ENCODE peak calls at places on chromosomes 1 and 21, in ten cellular contexts. J, H, E, M, D, S, N, V, B and W are unnamed samples.

GRCh38 chr1:43573066-43573799 is 42.5 kb downstream of the PTPRF start:
- DNase-seq in B (no peak), D (no peak), H (no peak), E (no peak), M (no peak), V (no peak), N (no peak), S (no peak), J (no peak), W (no peak)

GRCh38 chr1:9129391-9130041 is 614 bp upstream of the GPR157 start:
- DNase-seq in N (peak; percentile 78), S (peak; percentile 94), B (peak; percentile 89), E (peak; percentile 98), V (peak; percentile 76), D (peak; percentile 96), M (peak; percentile 91), J (peak; percentile 95), H (peak; percentile 93), W (peak; percentile 94)

GRCh38 chr21:39441502-39442475 is 3.8 kb downstream of the LCA5L start:
- DNase-seq in B (peak; percentile 59), E (peak; percentile 67), H (no peak), N (no peak), S (no peak), J (no peak), V (peak; percentile 36), M (no peak), D (no peak), W (no peak)

GRCh38 chr1:15288173-15288926 is 41.3 kb downstream of the FHAD1 start:
- DNase-seq in J (no peak), V (no peak), M (no peak), S (no peak), D (no peak), N (no peak), B (no peak), E (no peak), H (no peak), W (no peak)

GRCh38 chr21:34808569-34809204 is 139.9 kb downstream of the CLIC6 start:
- DNase-seq in E (no peak), N (no peak), M (no peak), J (no peak), H (no peak), S (no peak), V (no peak), B (no peak), D (no peak), W (no peak)

GRCh38 chr21:46550511-46550941 is 54.4 kb downstream of the S100B start:
- DNase-seq in H (peak; percentile 21), N (no peak), V (no peak), J (no peak), M (peak; percentile 37), D (peak; percentile 41), S (peak; percentile 91), E (no peak), B (no peak), W (no peak)

GRCh38 chr1:202311880-202312635 is 29.7 kb downstream of the UBE2T start:
- DNase-seq in S (no peak), J (peak; percentile 20), H (no peak), D (no peak), N (no peak), B (no peak), M (no peak), E (no peak), V (no peak), W (no peak)

GRCh38 chr1:31374511-31375196 is 1.8 kb upstream of the FABP3 start:
- DNase-seq in D (peak; percentile 54), M (peak; percentile 71), N (no peak), S (no peak), B (no peak), V (no peak), H (peak; percentile 61), J (no peak), E (no peak), W (peak; percentile 77)

GRCh38 chr1:155062702-155063411 is 683 bp upstream of the EFNA4 start:
- DNase-seq in V (peak; percentile 76), S (no peak), H (peak; percentile 69), B (peak; percentile 47), J (peak; percentile 81), M (no peak), E (peak; percentile 72), D (peak; percentile 64), N (no peak), W (peak; percentile 63)

GRCh38 chr1:231808990-231809389 is 182.4 kb downstream of the DISC1 start:
- DNase-seq in V (no peak), J (peak; percentile 72), E (no peak), D (peak; percentile 56), M (no peak), N (no peak), B (no peak), H (no peak), S (no peak), W (no peak)
- TF ChIP-seq EP300 in V (no peak), J (no peak), E (no peak), D (no peak), M (no peak), N (no peak), B (no peak), H (no peak), S (no peak), W (no peak)

DNA sequence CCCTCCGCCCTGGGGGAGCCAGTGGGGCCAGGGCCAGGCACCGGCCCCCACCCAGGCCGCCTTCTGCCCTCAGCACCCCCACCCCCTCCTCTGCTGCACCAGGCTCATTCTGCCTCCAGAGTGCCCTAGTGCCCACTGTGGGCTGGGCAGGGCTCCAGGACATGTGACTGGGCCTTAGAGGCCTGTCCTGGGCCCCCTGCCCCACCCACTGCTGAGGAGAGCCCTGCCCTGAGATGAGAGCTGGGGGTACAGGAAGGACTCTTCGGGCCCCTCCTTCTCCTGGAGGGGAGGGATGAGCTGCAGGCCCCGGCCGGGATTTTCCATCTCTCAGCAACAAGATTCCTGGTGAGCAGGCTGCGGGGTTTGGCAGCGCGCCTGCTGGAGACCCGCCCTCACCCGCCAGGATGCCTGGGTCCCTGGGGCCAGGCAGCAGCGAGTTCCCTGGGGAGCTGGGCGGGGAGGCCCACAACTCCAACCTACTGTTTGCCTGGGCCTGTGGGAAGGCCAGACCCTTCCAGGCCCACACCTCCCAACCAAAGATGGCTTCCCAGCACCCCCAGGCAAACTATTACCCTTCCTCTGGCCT is 14.0 kb downstream of the AHDC1 start:
- DNase-seq in M (peak; percentile 85), D (peak; percentile 77), N (no peak), H (no peak), S (no peak), J (no peak), V (no peak), E (no peak), B (peak; percentile 87), W (peak; percentile 75)
- TF ChIP-seq EP300 in M (no peak), D (no peak), N (no peak), H (no peak), S (no peak), J (no peak), V (no peak), E (no peak), B (no peak), W (no peak)

GRCh38 chr1:77757616-77758015 is 2.0 kb downstream of the USP33 start:
- DNase-seq in H (no peak), M (no peak), B (no peak), E (no peak), N (no peak), V (no peak), S (no peak), D (no peak), J (no peak), W (no peak)
- TF ChIP-seq EP300 in H (no peak), M (no peak), B (no peak), E (no peak), N (no peak), V (no peak), S (no peak), D (no peak), J (no peak), W (no peak)

GRCh38 chr1:17550684-17551584 is 11.4 kb downstream of the ARHGEF10L start:
- DNase-seq in M (no peak), H (peak; percentile 50), D (no peak), S (no peak), E (no peak), B (no peak), J (no peak), N (no peak), V (no peak), W (no peak)
- TF ChIP-seq EP300 in M (no peak), H (no peak), D (no peak), S (no peak), E (no peak), B (no peak), J (no peak), N (no peak), V (no peak), W (no peak)

DNA sequence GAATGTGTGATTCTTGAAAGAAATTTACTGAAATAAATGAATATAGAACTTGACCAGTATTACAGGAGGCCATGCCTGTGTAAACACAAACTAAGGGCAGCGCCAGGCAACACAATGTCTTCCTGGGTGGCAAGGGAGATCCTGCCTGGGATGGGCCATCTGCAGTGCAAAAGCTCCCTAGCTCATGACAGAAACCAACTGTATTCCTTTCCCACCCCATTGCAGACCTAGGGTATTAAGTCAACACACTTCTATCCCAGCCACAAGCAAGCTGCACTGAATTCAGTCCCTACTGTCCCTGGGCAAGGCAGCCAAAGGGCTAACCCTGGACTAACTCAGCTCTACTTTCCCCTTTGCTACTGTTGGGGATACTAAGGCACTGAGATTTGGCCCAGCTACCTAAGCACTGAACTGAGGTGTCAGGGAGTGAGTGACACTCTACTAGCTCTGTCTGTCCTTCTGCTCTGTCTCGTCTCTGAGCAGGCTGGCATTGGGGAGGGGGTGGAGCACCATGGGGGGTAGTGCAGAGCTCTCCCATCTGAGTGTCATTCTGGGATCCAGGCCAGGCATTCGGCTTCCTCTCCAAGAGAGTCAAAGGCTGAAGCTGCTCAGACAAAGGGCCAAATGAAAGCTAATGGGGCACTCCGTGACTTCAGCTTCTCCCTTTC is 2.5 kb downstream of the INKA2 start:
- DNase-seq in V (no peak), N (no peak), D (no peak), J (no peak), E (no peak), S (no peak), B (no peak), M (no peak), H (no peak), W (peak; percentile 59)
- TF ChIP-seq EP300 in V (no peak), N (no peak), D (no peak), J (no peak), E (no peak), S (no peak), B (no peak), M (no peak), H (no peak), W (no peak)

DNA sequence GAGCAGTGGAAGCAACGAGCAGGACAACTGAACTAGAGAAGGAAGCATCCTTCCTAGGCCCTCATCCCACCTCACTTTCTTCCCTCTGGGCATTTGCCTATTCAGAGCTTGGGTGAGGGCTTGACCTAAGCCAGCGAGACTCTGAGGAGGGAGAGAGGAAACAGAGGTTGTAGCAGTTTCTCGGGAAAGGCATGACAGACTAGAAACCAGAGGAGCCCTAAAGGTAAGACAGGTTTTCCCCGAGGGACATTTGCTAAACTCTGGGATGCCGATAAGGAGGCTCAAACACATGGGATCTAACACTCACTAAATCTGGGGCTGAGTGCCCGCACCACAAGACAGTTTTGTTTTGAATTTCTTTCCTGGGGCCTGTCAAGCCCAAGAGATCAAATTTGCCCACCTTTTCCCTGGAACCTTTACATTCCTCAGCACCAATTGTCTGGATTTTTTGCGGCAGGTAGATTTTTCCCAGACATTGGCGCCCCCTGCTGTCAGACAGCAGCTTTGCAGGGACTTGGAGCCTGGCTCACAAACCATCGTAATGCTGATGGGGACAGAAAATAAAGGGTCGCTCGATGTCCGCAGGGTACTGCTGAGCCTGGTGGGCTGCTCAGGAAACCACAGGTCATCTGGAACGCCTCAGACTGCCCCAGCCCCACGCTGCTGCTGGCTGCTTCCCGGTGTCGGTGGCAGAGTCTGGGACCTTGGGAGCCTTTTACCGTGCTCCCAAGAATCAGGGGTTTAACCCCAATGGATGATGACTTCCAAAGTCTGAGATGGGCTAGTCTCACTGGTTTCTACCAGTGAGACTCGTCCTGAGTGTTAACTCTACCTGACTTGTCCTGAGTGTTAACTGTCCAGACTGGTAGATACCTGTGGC is 23.4 kb upstream of the TSPAN2 start:
- DNase-seq in B (peak; percentile 53), H (peak; percentile 40), N (no peak), J (no peak), V (no peak), D (peak; percentile 43), S (no peak), M (no peak), E (peak; percentile 56), W (no peak)
- TF ChIP-seq EP300 in B (no peak), H (no peak), N (no peak), J (no peak), V (no peak), D (no peak), S (no peak), M (no peak), E (no peak), W (no peak)